ENCODE peak calls at places on chromosomes 2 and 18, in eight cellular contexts. L is GDM1, V is NCI-H446, J is tibial artery, H is natural killer cell, N is islet precursor cell, I is posterior cingulate gyrus, E is NCI-H1105. O is an unnamed sample.

GRCh38 chr18:76494181-76494540 is 881 bp downstream of the ZNF516 start:
- DNase-seq in L (no peak), V (no peak), J (no peak), H (peak), N (peak), I (no peak), E (peak), O (no peak)

GRCh38 chr2:46564811-46565241 is 85.5 kb downstream of the TMEM247 start:
- DNase-seq in L (no peak), V (no peak), J (no peak), H (no peak), N (no peak), I (no peak), E (no peak), O (no peak)

GRCh38 chr2:11802782-11803191 is 56.4 kb downstream of the LPIN1 start:
- DNase-seq in L (no peak), V (no peak), J (no peak), H (no peak), N (no peak), I (no peak), E (no peak), O (no peak)

GRCh38 chr2:10863837-10864236 is 47.9 kb upstream of the KCNF1 start:
- DNase-seq in L (no peak), V (no peak), J (no peak), H (peak), N (no peak), I (no peak), E (no peak), O (no peak)

GRCh38 chr2:76678358-76679024 is 843.7 kb downstream of the LRRTM4 start:
- DNase-seq in L (no peak), V (no peak), J (no peak), H (no peak), N (no peak), I (no peak), E (no peak), O (no peak)

GRCh38 chr18:79582978-79583377 is 96.6 kb upstream of the CTDP1 start:
- DNase-seq in L (no peak), V (no peak), J (peak), H (no peak), N (peak), I (no peak), E (no peak), O (no peak)

GRCh38 chr2:204725693-204726092 is 180.4 kb downstream of the PARD3B start:
- DNase-seq in L (no peak), V (no peak), J (no peak), H (no peak), N (no peak), I (no peak), E (no peak), O (no peak)

GRCh38 chr2:230643576-230644291 is 68.9 kb upstream of the CAB39 start:
- DNase-seq in L (peak), V (no peak), J (peak), H (no peak), N (no peak), I (no peak), E (no peak), O (no peak)

GRCh38 chr2:196233808-196234501 is 62.6 kb upstream of the STK17B start:
- DNase-seq in L (no peak), V (no peak), J (no peak), H (no peak), N (no peak), I (no peak), E (no peak), O (no peak)

GRCh38 chr2:162416446-162416845 is 72.5 kb downstream of the GCA start:
- DNase-seq in L (no peak), V (no peak), J (no peak), H (no peak), N (no peak), I (no peak), E (no peak), O (no peak)

GRCh38 chr18:10201655-10202054 is 252.8 kb upstream of the APCDD1 start:
- DNase-seq in L (no peak), V (no peak), J (no peak), H (no peak), N (no peak), I (no peak), E (no peak), O (no peak)

GRCh38 chr2:240466579-240467148 is 31.2 kb downstream of the GPC1 start:
- DNase-seq in L (no peak), V (no peak), J (peak), H (peak), N (peak), I (peak), E (no peak), O (no peak)

GRCh38 chr2:104885119-104885777 is 31.3 kb downstream of the POU3F3 start:
- DNase-seq in L (no peak), V (no peak), J (no peak), H (no peak), N (no peak), I (no peak), E (no peak), O (no peak)

GRCh38 chr2:46967990-46968647 is 52.5 kb upstream of the MCFD2 start:
- DNase-seq in L (no peak), V (peak), J (peak), H (no peak), N (peak), I (peak), E (no peak), O (peak)

GRCh38 chr2:127429844-127430425 is 11.7 kb downstream of the PROC start:
- DNase-seq in L (no peak), V (no peak), J (no peak), H (no peak), N (no peak), I (no peak), E (no peak), O (no peak)

GRCh38 chr18:22168360-22168921 is 948 bp upstream of the GATA6 start:
- DNase-seq in L (no peak), V (no peak), J (no peak), H (no peak), N (peak), I (no peak), E (peak), O (no peak)